ENCODE peak calls at places on chromosomes 12 and 14, in five cellular contexts. B is NT2/D1, J is astrocyte of the cerebellum, C is fibroblast of mammary gland, V is MM.1S. K is an unnamed sample.

GRCh38 chr14:95173518-95173917 is 16.2 kb upstream of the DICER1 start:
- DNase-seq in B (no peak), J (no peak), C (no peak), V (no peak), K (peak)

GRCh38 chr12:22126758-22127157 is 80.7 kb downstream of the CMAS start:
- DNase-seq in B (no peak), J (no peak), C (no peak), V (no peak), K (no peak)

GRCh38 chr14:104826858-104827172 is 25.9 kb downstream of the ZBTB42 start:
- DNase-seq in B (no peak), J (no peak), C (no peak), V (no peak), K (no peak)

GRCh38 chr14:73058923-73059311 is 583 bp downstream of the RBM25 start:
- DNase-seq in B (no peak), J (no peak), C (peak), V (no peak), K (peak)

GRCh38 chr12:31588976-31589375 is 2.0 kb downstream of the DENND5B start:
- DNase-seq in B (no peak), J (no peak), C (peak), V (no peak), K (no peak)

GRCh38 chr12:118061876-118062791 is 1.2 kb upstream of the WSB2 start:
- DNase-seq in B (peak), J (no peak), C (peak), V (no peak), K (peak)

GRCh38 chr12:6608592-6609311 is 1.6 kb upstream of the CHD4 start:
- DNase-seq in B (no peak), J (no peak), C (peak), V (no peak), K (peak)

GRCh38 chr12:116559330-116560080 is at the start of gene MAP1LC3B2:
- DNase-seq in B (no peak), J (peak), C (peak), V (peak), K (peak)

GRCh38 chr12:68497112-68497511 is 113.6 kb upstream of the RAP1B start:
- DNase-seq in B (no peak), J (no peak), C (no peak), V (no peak), K (no peak)

GRCh38 chr14:59280961-59281360 is 92.5 kb downstream of the DAAM1 start:
- DNase-seq in B (no peak), J (no peak), C (no peak), V (no peak), K (no peak)

GRCh38 chr14:51490205-51490604 is 161.5 kb upstream of the FRMD6 start:
- DNase-seq in B (no peak), J (no peak), C (peak), V (no peak), K (no peak)

GRCh38 chr14:75018684-75019083 is 16.0 kb downstream of the EIF2B2 start:
- DNase-seq in B (no peak), J (no peak), C (no peak), V (no peak), K (no peak)

GRCh38 chr12:100799770-100800169 is 5.2 kb downstream of the ANO4 start:
- DNase-seq in B (no peak), J (no peak), C (peak), V (no peak), K (no peak)

GRCh38 chr12:15880721-15881120 is 1.5 kb upstream of the STRAP start:
- DNase-seq in B (no peak), J (no peak), C (no peak), V (no peak), K (no peak)
- H3K4me3 ChIP-seq in B (no peak), J (no peak), C (no peak), V (no peak), K (no peak)

GRCh38 chr12:4278582-4278939 is 5.0 kb downstream of the CCND2 start:
- DNase-seq in B (no peak), J (no peak), C (peak), V (no peak), K (peak)

GRCh38 chr12:4277856-4278581 is 4.5 kb downstream of the CCND2 start:
- DNase-seq in B (no peak), J (no peak), C (no peak), V (no peak), K (no peak)

GRCh38 chr12:4275869-4276253 is 2.3 kb downstream of the CCND2 start:
- DNase-seq in B (no peak), J (no peak), C (no peak), V (no peak), K (no peak)

GRCh38 chr12:4276524-4277204 is 3.1 kb downstream of the CCND2 start:
- DNase-seq in B (peak), J (peak), C (peak), V (peak), K (peak)

GRCh38 chr12:4277205-4277543 is 3.6 kb downstream of the CCND2 start:
- DNase-seq in B (no peak), J (no peak), C (no peak), V (no peak), K (no peak)
- H3K4me3 ChIP-seq in B (no peak), J (no peak), C (no peak), V (peak), K (peak)

DNA sequence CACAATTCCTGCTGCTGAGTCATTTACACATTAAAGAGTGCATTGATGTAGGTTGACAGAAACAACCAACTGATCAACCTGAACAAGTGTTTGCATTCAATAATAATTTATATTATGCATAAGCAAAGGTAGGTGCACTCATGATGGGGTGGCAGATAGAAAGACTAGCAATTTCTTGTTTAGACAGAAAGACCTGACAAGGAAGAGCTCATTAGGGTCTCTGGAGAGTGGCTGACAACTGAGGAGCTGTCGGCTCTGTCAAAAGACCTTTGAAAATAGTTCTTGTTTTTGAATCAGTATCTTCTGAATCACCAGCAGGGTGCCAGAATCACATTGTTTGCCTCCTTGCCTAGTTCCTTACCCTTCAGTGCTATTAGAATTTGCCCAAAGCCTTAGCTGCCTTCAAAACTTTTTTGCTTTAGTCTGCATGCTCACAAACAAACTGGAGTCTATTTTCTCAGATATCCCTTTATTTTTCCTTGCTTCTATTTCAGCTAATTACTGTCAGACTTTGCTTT is 234.7 kb downstream of the BTG1 start:
- DNase-seq in B (no peak), J (no peak), C (no peak), V (no peak), K (peak)
- H3K4me3 ChIP-seq in B (no peak), J (no peak), C (no peak), V (no peak), K (no peak)

GRCh38 chr12:64666054-64666914 is 56.0 kb downstream of the RASSF3 start:
- DNase-seq in B (no peak), J (no peak), C (no peak), V (peak), K (no peak)
- H3K4me3 ChIP-seq in B (no peak), J (no peak), C (no peak), V (peak), K (no peak)

DNA sequence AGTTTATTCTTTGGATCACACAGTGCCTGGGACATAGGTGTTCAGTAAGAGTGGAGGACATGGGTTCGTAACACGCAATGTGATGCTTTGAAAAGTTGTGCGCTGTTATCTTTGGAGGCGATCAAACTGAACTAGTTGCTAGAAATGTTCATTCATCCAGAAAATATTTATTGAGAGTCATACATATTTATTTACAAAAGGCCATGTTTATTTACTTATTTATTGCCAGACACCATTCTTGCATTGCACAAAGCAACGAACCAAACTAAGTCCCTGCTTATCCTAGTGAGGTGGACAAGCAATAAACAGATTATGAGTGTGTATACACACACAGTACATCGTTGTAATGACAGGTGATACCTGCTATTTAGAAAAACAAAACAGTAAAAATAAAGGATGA is 12.6 kb downstream of the BHLHE41 start:
- DNase-seq in B (no peak), J (no peak), C (no peak), V (no peak), K (no peak)
- H3K4me3 ChIP-seq in B (no peak), J (no peak), C (no peak), V (no peak), K (no peak)

GRCh38 chr12:47881041-47881440 is 23.8 kb downstream of the VDR start:
- DNase-seq in B (no peak), J (no peak), C (peak), V (no peak), K (no peak)

GRCh38 chr12:47882796-47883546 is 21.8 kb downstream of the VDR start:
- DNase-seq in B (no peak), J (no peak), C (no peak), V (peak), K (no peak)

GRCh38 chr12:47883663-47884195 is 21.1 kb downstream of the VDR start:
- DNase-seq in B (no peak), J (no peak), C (no peak), V (no peak), K (no peak)

GRCh38 chr12:47884501-47884900 is 20.3 kb downstream of the VDR start:
- DNase-seq in B (no peak), J (no peak), C (no peak), V (no peak), K (no peak)

GRCh38 chr12:47881826-47882427 is 22.9 kb downstream of the VDR start:
- DNase-seq in B (no peak), J (peak), C (peak), V (no peak), K (peak)
- H3K4me3 ChIP-seq in B (no peak), J (no peak), C (no peak), V (no peak), K (no peak)